ENCODE peak calls at places on chromosomes 4 and X, in four cellular contexts. D, L, X and E are unnamed samples.

GRCh38 chrX:117743469-117744251 is 372.9 kb downstream of the KLHL13 start:
- DNase-seq in D (peak), L (no peak), X (no peak), E (no peak)

GRCh38 chrX:130118396-130118795 is 8.1 kb upstream of the ELF4 start:
- DNase-seq in X (no peak), L (no peak), D (no peak), E (no peak)

GRCh38 chrX:122512561-122513072 is 671.5 kb upstream of the GRIA3 start:
- DNase-seq in X (no peak), L (no peak), D (no peak), E (no peak)

GRCh38 chr4:10690185-10690907 is 5.8 kb upstream of the CLNK start:
- DNase-seq in D (no peak), X (no peak), L (no peak), E (no peak)

GRCh38 chr4:6963139-6963611 is 53.5 kb downstream of the TBC1D14 start:
- DNase-seq in X (no peak), L (no peak), D (peak), E (no peak)

GRCh38 chrX:71216446-71216845 is 6.6 kb upstream of the GJB1 start:
- DNase-seq in X (no peak), D (peak), L (no peak), E (no peak)

GRCh38 chr4:27861381-27861787 is 1000.7 kb downstream of the STIM2 start:
- DNase-seq in D (peak), X (no peak), L (peak), E (no peak)

GRCh38 chrX:102155806-102156179 is at the start of gene BEX5:
- DNase-seq in D (no peak), L (no peak), X (peak), E (no peak)

GRCh38 chr4:176044589-176044951 is 21.1 kb upstream of the WDR17 start:
- DNase-seq in L (no peak), D (no peak), X (no peak), E (no peak)

GRCh38 chrX:132404266-132404665 is 84.6 kb downstream of the MBNL3 start:
- DNase-seq in L (no peak), X (no peak), D (no peak), E (no peak)

GRCh38 chr4:122050836-122051235 is 99.0 kb upstream of the TRPC3 start:
- DNase-seq in L (no peak), D (no peak), X (no peak), E (no peak)

GRCh38 chr4:2595436-2595835 is 59.0 kb downstream of the FAM193A start:
- DNase-seq in L (no peak), X (peak), D (no peak), E (no peak)

GRCh38 chrX:37755073-37755472 is 24.8 kb upstream of the CYBB start:
- DNase-seq in X (peak), D (no peak), L (no peak), E (peak)

GRCh38 chrX:140762061-140762460 is 52.5 kb downstream of the LINC00632 start:
- DNase-seq in D (peak), L (peak), X (peak), E (no peak)

GRCh38 chr4:143185253-143186107 is 763 bp downstream of the USP38 start:
- DNase-seq in D (peak), L (peak), X (peak), E (no peak)

GRCh38 chrX:22126311-22126710 is 94.2 kb downstream of the PHEX start:
- DNase-seq in X (no peak), L (no peak), D (no peak), E (no peak)

GRCh38 chr4:181301735-181302380 is 941.3 kb upstream of the TENM3 start:
- DNase-seq in L (peak), D (peak), X (peak), E (no peak)

GRCh38 chr4:6955261-6955911 is 45.8 kb downstream of the TBC1D14 start:
- DNase-seq in D (no peak), X (no peak), L (no peak), E (no peak)

GRCh38 chrX:125205084-125205917 is 114.4 kb upstream of the TEX13C start:
- DNase-seq in X (peak), L (peak), D (no peak), E (no peak)

GRCh38 chrX:44748014-44748413 is 95.8 kb upstream of the DUSP21 start:
- DNase-seq in D (no peak), X (peak), L (no peak), E (no peak)

GRCh38 chr4:177283167-177283566 is 26.5 kb upstream of the NEIL3 start:
- DNase-seq in L (no peak), X (no peak), D (no peak), E (no peak)

GRCh38 chr4:83269256-83269655 is 15.3 kb downstream of the COQ2 start:
- DNase-seq in D (no peak), X (no peak), L (no peak), E (no peak)

GRCh38 chrX:19682712-19683331 is 167.5 kb upstream of the MAP3K15 start:
- DNase-seq in X (no peak), D (no peak), L (no peak), E (no peak)

GRCh38 chr4:188822698-188823097 is 683.5 kb downstream of the TRIML1 start:
- DNase-seq in L (peak), X (no peak), D (no peak), E (no peak)

GRCh38 chr4:7423801-7424552 is 10.8 kb downstream of the PSAPL1 start:
- DNase-seq in L (peak), D (no peak), X (no peak), E (no peak)

GRCh38 chr4:152259866-152260265 is 276.0 kb downstream of the FBXW7 start:
- DNase-seq in D (no peak), X (no peak), L (no peak), E (no peak)

GRCh38 chr4:175456131-175456530 is 355.9 kb downstream of the GPM6A start:
- DNase-seq in X (no peak), D (no peak), L (no peak), E (no peak)

DNA sequence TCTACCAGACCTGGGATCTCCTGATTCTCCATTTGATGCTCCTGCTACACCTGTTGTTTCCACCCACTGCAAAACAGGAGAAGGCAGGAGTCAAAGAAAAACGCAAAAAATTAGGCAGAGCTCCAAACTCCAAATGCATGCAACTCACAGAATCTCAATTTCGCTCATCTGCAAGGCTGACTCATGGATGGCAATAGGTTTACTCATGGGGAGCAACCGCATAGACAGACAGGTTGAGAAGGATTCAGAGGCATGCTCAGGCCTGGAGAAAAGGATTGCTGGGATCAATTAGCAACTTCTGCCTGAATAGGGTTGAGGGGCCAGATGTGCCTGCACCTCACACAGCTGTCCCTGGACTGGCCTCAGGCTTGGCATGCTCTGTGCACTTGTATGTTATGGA is 231.0 kb downstream of the LDB2 start:
- DNase-seq in L (no peak), X (no peak), D (no peak), E (no peak)
- TF ChIP-seq POLR2AphosphoS5 in L (no peak), X (no peak), D (no peak), E (no peak)

DNA sequence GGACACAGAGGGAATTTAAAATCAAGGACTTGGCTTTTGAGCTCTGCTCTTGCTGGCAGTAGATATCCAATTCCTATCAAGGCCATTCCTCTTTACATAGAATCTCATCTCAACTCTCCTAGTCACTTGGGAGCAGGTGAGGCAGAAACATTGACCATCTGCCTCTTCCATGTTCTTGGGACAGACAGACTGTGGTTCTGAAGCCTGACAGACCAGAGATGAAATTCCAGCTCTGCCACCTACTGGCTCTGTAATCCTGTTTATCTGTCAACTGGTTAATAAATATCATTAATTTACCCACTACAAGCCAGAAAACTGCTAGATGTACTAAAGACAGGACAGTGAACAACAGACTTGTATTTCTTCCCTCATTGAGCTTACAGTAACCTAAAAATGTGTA is 300.8 kb downstream of the ADGRL3 start:
- DNase-seq in L (no peak), D (no peak), X (no peak), E (no peak)
- TF ChIP-seq ATF2 in L (no peak), D (no peak), X (no peak), E (no peak)

GRCh38 chr4:154160925-154161324 is 330.7 kb downstream of the DCHS2 start:
- DNase-seq in X (no peak), D (no peak), L (no peak), E (no peak)
- TF ChIP-seq POLR2AphosphoS5 in X (no peak), D (no peak), L (no peak), E (no peak)

DNA sequence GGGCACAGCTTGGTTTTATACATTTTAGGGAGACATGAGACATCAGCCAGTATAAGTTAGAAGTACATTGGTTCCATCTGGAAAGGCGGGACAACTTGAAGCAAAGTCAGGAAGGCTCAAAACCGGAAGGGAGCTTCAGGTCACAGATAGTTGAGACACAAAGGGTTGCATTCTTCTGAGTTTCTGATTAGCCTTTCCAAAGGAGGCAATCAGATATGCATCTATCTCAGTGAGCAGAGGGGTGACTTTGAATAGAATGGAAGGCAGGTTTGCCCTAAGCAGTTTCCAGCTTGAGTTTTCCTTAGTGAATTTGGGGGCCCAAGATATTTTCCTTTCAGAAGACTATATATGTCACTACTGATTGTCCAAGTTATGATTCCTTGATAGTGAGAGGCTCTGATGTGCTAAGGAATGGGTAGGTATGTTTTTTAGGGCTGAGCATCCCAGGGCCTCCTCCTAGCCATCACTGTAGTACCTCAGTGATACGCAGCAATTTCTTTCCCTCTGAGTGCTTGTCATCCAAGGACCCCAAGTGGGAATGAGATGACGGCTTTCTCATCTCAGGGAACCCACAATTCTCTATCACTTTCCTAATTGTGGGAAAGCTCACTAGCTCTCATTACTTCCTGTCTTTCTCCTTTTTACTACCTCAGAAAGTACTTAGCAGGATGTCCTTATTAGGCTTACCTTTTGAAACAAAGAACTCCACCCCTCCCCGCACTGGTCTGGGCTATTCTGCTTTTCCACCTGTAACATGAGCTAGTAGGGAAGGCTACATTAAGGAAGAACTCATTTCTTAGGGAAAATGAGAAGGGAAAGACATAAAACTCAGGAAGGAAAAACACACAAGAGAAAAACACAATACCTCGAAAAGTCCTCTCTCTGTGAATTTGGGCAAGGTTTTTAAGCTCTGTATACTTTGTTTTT is 632.7 kb downstream of the RAPGEF2 start:
- DNase-seq in X (no peak), L (no peak), D (no peak), E (no peak)
- TF ChIP-seq ATF2 in X (no peak), L (no peak), D (no peak), E (no peak)

DNA sequence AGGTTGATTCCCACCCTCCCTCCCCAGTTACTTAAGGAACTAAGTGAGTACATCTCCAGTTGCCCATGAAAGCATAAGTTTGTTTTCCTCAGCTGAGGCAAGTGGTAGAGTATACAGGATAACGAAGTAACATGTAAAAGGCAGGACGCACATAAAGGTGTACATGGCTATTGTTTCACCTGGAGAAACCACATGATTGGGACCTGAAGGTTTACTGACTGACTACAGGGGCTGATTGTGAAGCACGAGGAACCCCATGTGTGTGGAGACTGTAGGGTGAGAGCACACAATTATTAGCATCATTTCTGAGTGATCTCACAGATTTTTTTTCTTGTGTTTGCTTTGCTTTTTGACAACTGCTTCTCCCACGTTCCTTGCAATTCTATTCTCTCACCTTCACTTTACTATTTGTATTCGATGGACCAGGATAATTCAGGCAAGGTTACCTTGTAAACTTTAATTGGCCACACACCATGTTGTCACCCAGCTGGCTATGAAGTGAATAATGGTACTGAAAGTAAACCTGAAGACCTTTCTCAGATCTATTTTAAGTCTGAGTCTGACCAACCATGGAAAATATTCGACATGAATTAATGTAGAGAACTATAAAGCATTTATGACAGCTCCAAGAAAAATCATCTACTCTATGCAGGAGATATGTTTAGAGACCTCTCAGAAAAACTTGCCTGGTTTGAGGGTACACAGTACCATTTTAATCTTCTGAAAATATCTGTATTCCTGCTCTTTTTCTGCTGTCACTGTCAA is 102.5 kb upstream of the MYOZ2 start:
- DNase-seq in D (no peak), L (no peak), X (no peak), E (no peak)
- TF ChIP-seq POLR2AphosphoS5 in D (no peak), L (no peak), X (no peak), E (no peak)

GRCh38 chrX:39484159-39484558 is 613.6 kb downstream of the BCOR start:
- DNase-seq in D (no peak), X (no peak), L (no peak), E (no peak)

GRCh38 chrX:39479856-39480255 is 617.9 kb downstream of the BCOR start:
- DNase-seq in X (no peak), D (no peak), L (no peak), E (no peak)

GRCh38 chrX:39480966-39481365 is 616.8 kb downstream of the BCOR start:
- DNase-seq in L (no peak), D (no peak), X (no peak), E (no peak)

GRCh38 chrX:39487166-39488006 is 610.4 kb downstream of the BCOR start:
- DNase-seq in X (no peak), D (no peak), L (no peak), E (peak)

DNA sequence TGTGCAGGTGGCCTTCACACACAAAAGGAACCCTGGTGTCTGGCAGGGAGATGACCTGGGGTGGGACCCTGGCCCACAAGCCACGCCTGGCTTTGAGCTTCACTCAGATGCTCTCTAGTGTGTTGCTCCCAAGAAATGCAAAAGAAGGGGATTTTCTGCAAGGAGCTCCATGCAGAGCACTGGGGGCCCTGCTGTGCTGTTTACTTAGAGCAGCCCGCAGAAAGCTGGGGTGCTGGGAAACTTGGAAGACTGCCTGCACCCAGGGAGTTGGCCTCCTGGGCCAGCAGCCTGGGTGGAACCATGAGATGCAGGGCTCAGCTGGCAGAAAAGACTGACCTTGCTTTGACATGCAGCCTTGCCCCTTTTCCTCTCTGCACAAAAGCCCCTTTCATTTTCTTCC is 613.1 kb downstream of the BCOR start:
- DNase-seq in D (no peak), L (no peak), X (no peak), E (no peak)
- TF ChIP-seq ATF2 in D (no peak), L (no peak), X (no peak), E (no peak)

GRCh38 chr4:78939667-78940008 is 400 bp upstream of the PAQR3 start:
- DNase-seq in L (no peak), X (peak), D (no peak), E (no peak)

GRCh38 chr4:78937837-78938236 is 1.4 kb downstream of the PAQR3 start:
- DNase-seq in L (no peak), X (no peak), D (peak), E (no peak)

GRCh38 chr4:78938474-78938867 is 767 bp downstream of the PAQR3 start:
- DNase-seq in X (no peak), D (no peak), L (no peak), E (no peak)

GRCh38 chr4:78940752-78941151 is 1.5 kb upstream of the PAQR3 start:
- DNase-seq in L (no peak), X (no peak), D (no peak), E (no peak)

DNA sequence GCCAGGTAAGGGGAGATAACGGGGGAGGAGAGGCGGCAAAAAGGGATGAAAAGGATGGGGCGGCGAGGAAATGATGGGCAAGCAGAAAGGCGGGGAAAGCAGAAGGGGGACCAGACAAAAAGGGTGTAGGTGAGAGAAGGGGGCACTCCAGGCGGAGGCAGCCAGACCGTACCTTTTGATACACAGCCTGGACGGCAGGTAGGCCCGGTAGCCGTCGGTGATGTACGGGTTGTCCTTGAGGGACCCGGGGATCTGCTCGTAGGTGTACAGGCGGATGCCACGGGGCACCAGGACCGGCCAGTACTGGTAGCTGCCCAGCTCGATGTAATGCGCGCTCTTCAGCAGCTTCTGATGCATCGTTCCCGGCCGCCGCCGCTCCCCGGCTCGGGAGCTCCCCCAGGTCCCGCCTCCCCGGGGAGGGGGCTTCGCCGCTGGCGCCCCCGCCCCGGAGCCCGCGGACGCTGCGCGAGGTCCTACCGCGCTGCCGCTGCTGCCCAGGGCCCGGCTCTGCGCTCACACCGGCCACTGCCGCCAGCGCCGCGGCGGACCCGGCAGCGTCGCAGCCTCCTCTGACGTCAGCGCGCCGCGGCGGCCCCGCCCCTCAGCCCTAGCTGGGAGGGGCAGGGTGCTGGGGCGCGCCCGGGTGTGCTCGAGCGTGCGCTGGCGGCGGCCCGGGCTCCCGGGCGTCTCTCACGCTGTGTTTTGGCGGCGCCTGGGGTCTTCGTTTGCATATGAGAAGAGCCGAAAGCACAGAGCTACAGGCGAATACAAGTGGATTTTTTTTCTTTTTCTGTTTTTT is at the start of gene PAQR3:
- DNase-seq in D (peak), X (peak), L (peak), E (peak)
- TF ChIP-seq POLR2AphosphoS5 in D (peak), X (peak), L (peak), E (peak)

GRCh38 chr4:110510955-110511544 is 35.1 kb downstream of the ENPEP start:
- DNase-seq in L (no peak), X (peak), D (peak), E (no peak)
- TF ChIP-seq ATF2 in L (no peak), X (no peak), D (no peak), E (no peak)